ENCODE peak calls at places on chromosomes 1 and 21, in six cellular contexts. One of them, this sample, is unnamed.

GRCh38 chr1:186792870-186793581 is 35.7 kb upstream of the PLA2G4A start:
- DNase-seq in trophoblast cell: no peak
- DNase-seq in H1: no peak
- DNase-seq in neuronal stem cell: no peak
- DNase-seq in mesenchymal stem cell: peak
- DNase-seq in IMR-90: peak
- DNase-seq in this sample: no peak

GRCh38 chr1:2143814-2144500 is 50.6 kb downstream of the FAAP20 start:
- DNase-seq in trophoblast cell: no peak
- DNase-seq in H1: no peak
- DNase-seq in neuronal stem cell: no peak
- DNase-seq in IMR-90: no peak
- DNase-seq in mesenchymal stem cell: no peak
- DNase-seq in this sample: no peak

GRCh38 chr1:41809716-41810115 is 109.0 kb downstream of the HIVEP3 start:
- DNase-seq in neuronal stem cell: no peak
- DNase-seq in IMR-90: no peak
- DNase-seq in H1: no peak
- DNase-seq in mesenchymal stem cell: no peak
- DNase-seq in trophoblast cell: no peak
- DNase-seq in this sample: no peak

GRCh38 chr1:45325816-45326506 is 734 bp upstream of the HPDL start:
- DNase-seq in IMR-90: no peak
- DNase-seq in H1: no peak
- DNase-seq in mesenchymal stem cell: no peak
- DNase-seq in neuronal stem cell: no peak
- DNase-seq in trophoblast cell: no peak
- DNase-seq in this sample: no peak

GRCh38 chr1:204588826-204589225 is 72.6 kb downstream of the MDM4 start:
- DNase-seq in mesenchymal stem cell: no peak
- DNase-seq in neuronal stem cell: no peak
- DNase-seq in H1: no peak
- DNase-seq in IMR-90: no peak
- DNase-seq in trophoblast cell: peak
- DNase-seq in this sample: no peak

GRCh38 chr1:83500987-83501591 is 497.8 kb downstream of the TTLL7 start:
- DNase-seq in mesenchymal stem cell: no peak
- DNase-seq in trophoblast cell: no peak
- DNase-seq in neuronal stem cell: no peak
- DNase-seq in IMR-90: no peak
- DNase-seq in H1: no peak
- DNase-seq in this sample: no peak

GRCh38 chr1:18927082-18927653 is 24.8 kb upstream of the ALDH4A1 start:
- DNase-seq in mesenchymal stem cell: no peak
- DNase-seq in trophoblast cell: no peak
- DNase-seq in neuronal stem cell: no peak
- DNase-seq in IMR-90: no peak
- DNase-seq in H1: no peak
- DNase-seq in this sample: no peak

GRCh38 chr1:24966121-24966723 is 36.1 kb upstream of the RUNX3 start:
- DNase-seq in mesenchymal stem cell: no peak
- DNase-seq in H1: no peak
- DNase-seq in trophoblast cell: no peak
- DNase-seq in IMR-90: no peak
- DNase-seq in neuronal stem cell: no peak
- DNase-seq in this sample: no peak

GRCh38 chr21:37153935-37154350 is 80.9 kb downstream of the TTC3 start:
- DNase-seq in IMR-90: peak
- DNase-seq in neuronal stem cell: no peak
- DNase-seq in trophoblast cell: peak
- DNase-seq in H1: no peak
- DNase-seq in mesenchymal stem cell: no peak
- DNase-seq in this sample: no peak

GRCh38 chr1:186967659-186968394 is 139.1 kb downstream of the PLA2G4A start:
- DNase-seq in H1: no peak
- DNase-seq in mesenchymal stem cell: peak
- DNase-seq in IMR-90: peak
- DNase-seq in trophoblast cell: no peak
- DNase-seq in neuronal stem cell: peak
- DNase-seq in this sample: no peak

GRCh38 chr1:228478912-228479665 is 8.1 kb upstream of the RNF187 start:
- DNase-seq in neuronal stem cell: no peak
- DNase-seq in IMR-90: no peak
- DNase-seq in mesenchymal stem cell: no peak
- DNase-seq in trophoblast cell: no peak
- DNase-seq in H1: no peak
- DNase-seq in this sample: peak

GRCh38 chr1:181318858-181319235 is 164.5 kb upstream of the CACNA1E start:
- DNase-seq in IMR-90: peak
- DNase-seq in trophoblast cell: no peak
- DNase-seq in mesenchymal stem cell: no peak
- DNase-seq in H1: no peak
- DNase-seq in neuronal stem cell: no peak
- DNase-seq in this sample: peak
- H2AFZ ChIP-seq in IMR-90: no peak
- H2AFZ ChIP-seq in trophoblast cell: no peak
- H2AFZ ChIP-seq in mesenchymal stem cell: no peak
- H2AFZ ChIP-seq in H1: peak
- H2AFZ ChIP-seq in neuronal stem cell: no peak
- H2AFZ ChIP-seq in this sample: no peak

GRCh38 chr1:177569476-177569875 is 398.7 kb downstream of the BRINP2 start:
- DNase-seq in IMR-90: peak
- DNase-seq in H1: no peak
- DNase-seq in neuronal stem cell: no peak
- DNase-seq in mesenchymal stem cell: no peak
- DNase-seq in trophoblast cell: no peak
- DNase-seq in this sample: no peak
- H3K14ac ChIP-seq in IMR-90: no peak
- H3K14ac ChIP-seq in H1: no peak
- H3K14ac ChIP-seq in neuronal stem cell: no peak
- H3K14ac ChIP-seq in mesenchymal stem cell: no peak
- H3K14ac ChIP-seq in trophoblast cell: no peak
- H3K14ac ChIP-seq in this sample: no peak

GRCh38 chr1:166489670-166490436 is 323.1 kb upstream of the FAM78B start:
- DNase-seq in H1: no peak
- DNase-seq in trophoblast cell: peak
- DNase-seq in IMR-90: no peak
- DNase-seq in mesenchymal stem cell: peak
- DNase-seq in neuronal stem cell: no peak
- DNase-seq in this sample: no peak
- H2AFZ ChIP-seq in H1: peak
- H2AFZ ChIP-seq in trophoblast cell: no peak
- H2AFZ ChIP-seq in IMR-90: no peak
- H2AFZ ChIP-seq in mesenchymal stem cell: no peak
- H2AFZ ChIP-seq in neuronal stem cell: no peak
- H2AFZ ChIP-seq in this sample: no peak

GRCh38 chr1:236978740-236979139 is 25.5 kb downstream of the MT1HL1 start:
- DNase-seq in trophoblast cell: no peak
- DNase-seq in mesenchymal stem cell: no peak
- DNase-seq in neuronal stem cell: no peak
- DNase-seq in IMR-90: no peak
- DNase-seq in H1: no peak
- DNase-seq in this sample: no peak

GRCh38 chr1:236982380-236982779 is 21.9 kb downstream of the MT1HL1 start:
- DNase-seq in H1: no peak
- DNase-seq in mesenchymal stem cell: no peak
- DNase-seq in neuronal stem cell: no peak
- DNase-seq in trophoblast cell: no peak
- DNase-seq in IMR-90: no peak
- DNase-seq in this sample: no peak

GRCh38 chr1:236983818-236984217 is 20.4 kb downstream of the MT1HL1 start:
- DNase-seq in IMR-90: no peak
- DNase-seq in neuronal stem cell: no peak
- DNase-seq in mesenchymal stem cell: no peak
- DNase-seq in trophoblast cell: no peak
- DNase-seq in H1: no peak
- DNase-seq in this sample: no peak

GRCh38 chr1:236979149-236979890 is 24.9 kb downstream of the MT1HL1 start:
- DNase-seq in IMR-90: no peak
- DNase-seq in mesenchymal stem cell: no peak
- DNase-seq in H1: no peak
- DNase-seq in trophoblast cell: no peak
- DNase-seq in neuronal stem cell: no peak
- DNase-seq in this sample: no peak

GRCh38 chr1:236980673-236981072 is 23.6 kb downstream of the MT1HL1 start:
- DNase-seq in H1: no peak
- DNase-seq in IMR-90: no peak
- DNase-seq in trophoblast cell: peak
- DNase-seq in mesenchymal stem cell: no peak
- DNase-seq in neuronal stem cell: no peak
- DNase-seq in this sample: no peak
- H3K14ac ChIP-seq in H1: no peak
- H3K14ac ChIP-seq in IMR-90: no peak
- H3K14ac ChIP-seq in trophoblast cell: no peak
- H3K14ac ChIP-seq in mesenchymal stem cell: no peak
- H3K14ac ChIP-seq in neuronal stem cell: no peak
- H3K14ac ChIP-seq in this sample: no peak

DNA sequence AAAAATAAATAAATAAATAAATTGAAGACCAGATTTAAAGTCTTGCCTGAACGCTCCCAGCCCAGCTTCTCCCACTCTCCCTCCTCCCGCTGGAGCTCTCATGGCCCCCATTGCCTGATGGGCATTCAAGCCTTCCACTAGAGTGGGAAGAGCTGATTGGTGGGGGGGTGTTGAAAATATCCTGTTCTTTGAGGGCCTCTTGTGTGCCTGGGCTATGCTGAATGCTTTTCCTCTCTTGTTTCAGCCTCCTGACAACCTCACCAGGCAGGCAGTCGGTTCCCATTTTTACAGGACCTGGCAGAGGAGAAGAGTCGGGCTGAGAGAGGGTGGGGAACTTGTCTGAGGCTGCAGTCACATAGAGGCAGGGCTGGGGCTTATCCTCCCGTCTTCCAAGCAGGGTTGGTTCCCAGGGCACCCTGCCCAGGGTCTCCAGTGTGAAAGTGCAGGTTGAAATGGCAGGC is 59.2 kb upstream of the SSBP3 start:
- DNase-seq in H1: no peak
- DNase-seq in neuronal stem cell: no peak
- DNase-seq in trophoblast cell: no peak
- DNase-seq in mesenchymal stem cell: no peak
- DNase-seq in IMR-90: no peak
- DNase-seq in this sample: no peak
- H2AFZ ChIP-seq in H1: peak
- H2AFZ ChIP-seq in neuronal stem cell: peak
- H2AFZ ChIP-seq in trophoblast cell: peak
- H2AFZ ChIP-seq in mesenchymal stem cell: peak
- H2AFZ ChIP-seq in IMR-90: peak
- H2AFZ ChIP-seq in this sample: no peak

DNA sequence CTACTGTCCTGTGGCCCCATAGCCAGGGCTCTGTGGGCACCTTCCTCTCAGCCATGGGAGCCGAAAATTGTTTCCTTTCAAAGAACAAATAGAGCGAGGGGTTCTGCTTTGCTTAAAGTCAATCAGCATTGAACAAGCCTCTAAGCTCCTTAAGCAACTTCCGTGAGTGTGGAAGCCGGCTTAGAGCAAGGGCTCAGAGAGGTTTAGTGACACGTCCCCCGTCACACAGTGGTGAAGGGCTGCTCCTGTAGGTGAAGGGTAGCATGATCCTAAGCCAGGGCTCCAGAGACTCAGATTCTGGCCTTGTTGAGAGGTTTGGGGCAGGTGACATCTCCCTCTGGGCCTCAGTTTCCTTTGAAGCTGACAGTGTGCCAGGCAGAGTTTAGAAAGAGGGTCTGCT is 94.0 kb upstream of the WNT4 start:
- DNase-seq in mesenchymal stem cell: no peak
- DNase-seq in neuronal stem cell: no peak
- DNase-seq in H1: no peak
- DNase-seq in trophoblast cell: no peak
- DNase-seq in IMR-90: no peak
- DNase-seq in this sample: no peak
- H3K14ac ChIP-seq in mesenchymal stem cell: no peak
- H3K14ac ChIP-seq in neuronal stem cell: no peak
- H3K14ac ChIP-seq in H1: no peak
- H3K14ac ChIP-seq in trophoblast cell: no peak
- H3K14ac ChIP-seq in IMR-90: no peak
- H3K14ac ChIP-seq in this sample: no peak

GRCh38 chr1:78687914-78688313 is 38.3 kb downstream of the IFI44 start:
- DNase-seq in IMR-90: peak
- DNase-seq in mesenchymal stem cell: no peak
- DNase-seq in trophoblast cell: no peak
- DNase-seq in neuronal stem cell: no peak
- DNase-seq in H1: no peak
- DNase-seq in this sample: no peak

GRCh38 chr1:78690516-78690915 is 40.9 kb downstream of the IFI44 start:
- DNase-seq in neuronal stem cell: no peak
- DNase-seq in trophoblast cell: peak
- DNase-seq in IMR-90: no peak
- DNase-seq in mesenchymal stem cell: no peak
- DNase-seq in H1: no peak
- DNase-seq in this sample: no peak

GRCh38 chr1:78691995-78692747 is 42.5 kb downstream of the IFI44 start:
- DNase-seq in H1: no peak
- DNase-seq in trophoblast cell: no peak
- DNase-seq in mesenchymal stem cell: no peak
- DNase-seq in neuronal stem cell: no peak
- DNase-seq in IMR-90: peak
- DNase-seq in this sample: no peak

GRCh38 chr1:78687315-78687714 is 37.7 kb downstream of the IFI44 start:
- DNase-seq in trophoblast cell: no peak
- DNase-seq in neuronal stem cell: no peak
- DNase-seq in mesenchymal stem cell: no peak
- DNase-seq in IMR-90: no peak
- DNase-seq in H1: no peak
- DNase-seq in this sample: no peak

DNA sequence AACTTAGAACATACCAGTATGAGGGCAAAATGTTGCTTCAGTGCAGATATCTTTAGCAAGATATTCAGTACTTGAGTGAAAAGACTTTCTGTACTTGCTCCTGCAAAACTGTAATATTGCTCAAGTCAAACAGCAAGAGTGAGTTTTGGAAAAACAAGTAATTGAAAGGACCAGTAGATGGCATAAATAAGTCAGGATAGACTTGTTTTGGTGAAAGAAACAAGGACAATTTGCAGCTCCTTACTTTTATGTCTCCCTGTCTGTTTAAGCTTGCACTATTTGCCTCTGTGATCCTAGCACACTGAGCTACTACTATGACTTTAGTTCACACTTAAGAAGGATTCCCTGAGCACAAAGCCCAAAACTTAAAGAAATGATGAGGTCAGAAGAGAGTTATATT is 39.1 kb downstream of the IFI44 start:
- DNase-seq in neuronal stem cell: no peak
- DNase-seq in trophoblast cell: no peak
- DNase-seq in IMR-90: peak
- DNase-seq in H1: no peak
- DNase-seq in mesenchymal stem cell: peak
- DNase-seq in this sample: no peak
- H2AFZ ChIP-seq in neuronal stem cell: no peak
- H2AFZ ChIP-seq in trophoblast cell: no peak
- H2AFZ ChIP-seq in IMR-90: no peak
- H2AFZ ChIP-seq in H1: peak
- H2AFZ ChIP-seq in mesenchymal stem cell: no peak
- H2AFZ ChIP-seq in this sample: no peak

DNA sequence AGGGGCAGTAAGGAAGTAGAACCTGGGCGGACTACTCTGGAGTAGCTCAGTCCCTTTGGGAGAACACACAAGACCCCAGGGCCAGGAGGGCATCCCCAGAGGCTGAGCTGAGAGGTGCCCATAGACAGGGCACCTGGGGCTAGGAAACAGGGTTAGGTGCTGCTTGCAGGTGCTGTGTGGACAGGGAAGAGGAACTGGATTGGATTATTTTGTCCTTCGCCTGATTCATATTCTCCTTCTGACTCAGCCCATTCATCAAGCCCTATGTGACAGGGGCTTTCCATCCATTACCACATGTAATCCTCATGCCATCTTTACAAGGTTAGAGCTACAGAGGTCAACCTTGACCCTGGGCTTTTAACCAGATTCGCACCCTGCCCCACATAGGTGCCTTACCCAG is 183.9 kb downstream of the C1orf94 start:
- DNase-seq in neuronal stem cell: no peak
- DNase-seq in IMR-90: no peak
- DNase-seq in H1: no peak
- DNase-seq in trophoblast cell: no peak
- DNase-seq in mesenchymal stem cell: no peak
- DNase-seq in this sample: peak
- H3K14ac ChIP-seq in neuronal stem cell: no peak
- H3K14ac ChIP-seq in IMR-90: no peak
- H3K14ac ChIP-seq in H1: no peak
- H3K14ac ChIP-seq in trophoblast cell: no peak
- H3K14ac ChIP-seq in mesenchymal stem cell: no peak
- H3K14ac ChIP-seq in this sample: no peak